ENCODE peak calls at places on chromosomes 1 and 21, in ten cellular contexts. D, U, H, A, Y, K, Z, T, Q and F are unnamed samples. For H3K4me1 and H3K27me3, the result is how much of the 10 kb centered on the place peaks cover.

GRCh38 chr1:14881775-14882672 is 271.5 kb upstream of the TMEM51 start:
- DNase-seq in D (no peak), U (no peak), H (no peak), A (no peak), Y (peak), K (no peak), Z (no peak), T (no peak), Q (no peak), F (no peak)

GRCh38 chr1:49226758-49227157 is 450.1 kb upstream of the BEND5 start:
- DNase-seq in D (no peak), U (no peak), H (no peak), A (no peak), Y (no peak), K (no peak), Z (no peak), T (no peak), Q (no peak), F (no peak)

GRCh38 chr21:17711896-17712295 is 99.2 kb upstream of the BTG3 start:
- DNase-seq in D (no peak), U (no peak), H (no peak), A (no peak), Y (no peak), K (no peak), Z (no peak), T (peak), Q (no peak), F (no peak)

GRCh38 chr1:27203946-27204345 is 30.5 kb upstream of the WDTC1 start:
- DNase-seq in D (no peak), U (no peak), H (no peak), A (no peak), Y (no peak), K (no peak), Z (no peak), T (no peak), Q (no peak), F (no peak)

GRCh38 chr1:48649880-48650279 is 126.8 kb downstream of the BEND5 start:
- DNase-seq in D (no peak), U (peak), H (no peak), A (no peak), Y (no peak), K (no peak), Z (no peak), T (no peak), Q (no peak), F (no peak)

GRCh38 chr1:156012051-156012817 is 8.5 kb downstream of the SSR2 start:
- DNase-seq in D (no peak), U (no peak), H (no peak), A (no peak), Y (no peak), K (no peak), Z (no peak), T (no peak), Q (no peak), F (no peak)

GRCh38 chr1:203126151-203126865 is 1.2 kb upstream of the ADORA1 start:
- DNase-seq in D (no peak), U (no peak), H (no peak), A (no peak), Y (peak), K (no peak), Z (no peak), T (no peak), Q (no peak), F (peak)

GRCh38 chr1:40877681-40878080 is 15.5 kb upstream of the CITED4 start:
- DNase-seq in D (no peak), U (peak), H (no peak), A (no peak), Y (peak), K (no peak), Z (no peak), T (peak), Q (peak), F (peak)

GRCh38 chr1:39391741-39392679 is 99.4 kb upstream of the BMP8A start:
- DNase-seq in D (no peak), U (peak), H (no peak), A (no peak), Y (peak), K (no peak), Z (peak), T (peak), Q (no peak), F (no peak)
- H3K27ac ChIP-seq in D (peak), U (peak), H (peak), A (peak), Y (peak), K (no peak), Z (peak), T (no peak), Q (peak), F (no peak)

GRCh38 chr1:240650877-240651276 is 38.9 kb upstream of the GREM2 start:
- DNase-seq in D (no peak), U (no peak), H (no peak), A (no peak), Y (no peak), K (no peak), Z (no peak), T (no peak), Q (no peak), F (no peak)
- H3K4me1 ChIP-seq in D (under half), U (under half), H (under half), A (under half), Y (under half), K (under half), Z (under half), T (under half), Q (under half), F (under half)

GRCh38 chr1:205451202-205451601 is 4.6 kb downstream of the BLACAT1 start:
- DNase-seq in D (no peak), U (no peak), H (no peak), A (no peak), Y (no peak), K (no peak), Z (no peak), T (peak), Q (no peak), F (peak)

GRCh38 chr1:205451759-205452164 is 4.1 kb downstream of the BLACAT1 start:
- DNase-seq in D (no peak), U (no peak), H (no peak), A (no peak), Y (no peak), K (no peak), Z (peak), T (no peak), Q (no peak), F (no peak)

GRCh38 chr1:205453466-205453865 is 2.4 kb downstream of the BLACAT1 start:
- DNase-seq in D (no peak), U (no peak), H (no peak), A (no peak), Y (no peak), K (no peak), Z (peak), T (no peak), Q (no peak), F (no peak)

GRCh38 chr1:205452364-205452763 is 3.5 kb downstream of the BLACAT1 start:
- DNase-seq in D (no peak), U (no peak), H (no peak), A (no peak), Y (no peak), K (no peak), Z (no peak), T (no peak), Q (no peak), F (no peak)

GRCh38 chr1:205452906-205453305 is 2.9 kb downstream of the BLACAT1 start:
- DNase-seq in D (no peak), U (no peak), H (no peak), A (no peak), Y (peak), K (no peak), Z (no peak), T (no peak), Q (no peak), F (no peak)
- H3K27me3 ChIP-seq in D (half or more), U (half or more), H (under half), A (under half), Y (under half), K (under half), Z (under half), T (under half), Q (under half), F (under half)

GRCh38 chr1:113904292-113904673 is 316 bp downstream of the AP4B1 start:
- DNase-seq in D (no peak), U (no peak), H (no peak), A (no peak), Y (no peak), K (no peak), Z (no peak), T (no peak), Q (no peak), F (no peak)
- H3K27ac ChIP-seq in D (peak), U (peak), H (peak), A (peak), Y (peak), K (peak), Z (peak), T (peak), Q (peak), F (peak)

DNA sequence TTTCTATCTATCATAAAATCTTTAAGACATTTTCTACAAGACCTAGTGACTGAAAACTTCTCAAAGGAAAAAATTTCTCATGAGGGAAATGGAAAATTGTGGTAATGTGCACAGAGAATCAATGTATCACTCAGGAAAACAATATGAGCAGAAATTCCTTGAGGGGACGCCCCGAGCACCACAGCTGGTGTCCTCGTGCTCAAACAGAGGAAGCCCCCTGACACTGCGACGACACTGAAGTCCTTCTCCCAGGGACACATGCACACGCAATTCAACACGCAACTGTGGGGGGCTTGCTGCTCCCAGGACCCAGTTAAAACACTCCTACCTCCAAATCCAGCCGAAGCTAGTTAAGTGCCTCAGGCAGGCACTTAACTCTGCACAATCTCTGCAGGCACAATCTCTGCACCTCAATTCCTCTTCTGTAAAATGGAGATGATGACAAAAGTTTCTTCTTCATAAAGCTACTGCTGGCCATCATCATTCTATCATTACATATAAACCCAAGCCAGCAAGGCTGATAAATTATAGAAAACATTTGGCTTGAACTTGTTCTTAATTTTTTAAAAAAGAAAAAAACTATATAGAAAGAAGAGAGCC is 16.0 kb downstream of the ZBTB17 start:
- DNase-seq in D (no peak), U (no peak), H (no peak), A (no peak), Y (no peak), K (no peak), Z (no peak), T (no peak), Q (no peak), F (no peak)
- H3K4me1 ChIP-seq in D (half or more), U (under half), H (half or more), A (under half), Y (under half), K (under half), Z (under half), T (under half), Q (under half), F (under half)

GRCh38 chr1:47460456-47460855 is 22.6 kb downstream of the FOXD2 start:
- DNase-seq in D (no peak), U (no peak), H (no peak), A (no peak), Y (no peak), K (no peak), Z (no peak), T (no peak), Q (no peak), F (no peak)
- H3K27me3 ChIP-seq in D (half or more), U (under half), H (under half), A (under half), Y (under half), K (under half), Z (under half), T (half or more), Q (under half), F (under half)